ENCODE peak calls at places on chromosomes 11 and 22, in eight cellular contexts. V is RWPE1; Z is endothelial cell of umbilical vein; O is transverse colon; R is CD4-positive, alpha-beta T cell; C is choroid plexus epithelial cell; M is HL-60; S is GM12865. X is an unnamed sample.

GRCh38 chr22:30830907-30831306 is 136.2 kb downstream of the OSBP2 start:
- DNase-seq in V (peak), Z (peak), O (peak), R (no peak), C (peak), M (no peak), S (no peak), X (no peak)

GRCh38 chr11:63551889-63552266 is 11.3 kb downstream of the PLAAT2 start:
- DNase-seq in V (no peak), Z (no peak), O (no peak), R (no peak), C (no peak), M (no peak), S (no peak), X (no peak)

GRCh38 chr11:76637491-76638266 is 32.9 kb downstream of the LRRC32 start:
- DNase-seq in V (no peak), Z (peak), O (peak), R (no peak), C (no peak), M (peak), S (peak), X (no peak)

GRCh38 chr22:30887861-30888260 is 80.7 kb downstream of the MORC2 start:
- DNase-seq in V (no peak), Z (no peak), O (no peak), R (no peak), C (no peak), M (no peak), S (no peak), X (no peak)

GRCh38 chr11:81497202-81497804 is 1236.4 kb downstream of the FAM181B start:
- DNase-seq in V (peak), Z (peak), O (no peak), R (no peak), C (peak), M (peak), S (peak), X (no peak)

GRCh38 chr22:23478175-23478574 is 101.9 kb downstream of the IGLL1 start:
- DNase-seq in V (no peak), Z (no peak), O (no peak), R (no peak), C (peak), M (no peak), S (peak), X (no peak)

GRCh38 chr22:28769394-28770085 is 3.0 kb upstream of the CCDC117 start:
- DNase-seq in V (no peak), Z (no peak), O (no peak), R (no peak), C (no peak), M (no peak), S (no peak), X (no peak)

GRCh38 chr11:723120-723883 is 17.3 kb downstream of the EPS8L2 start:
- DNase-seq in V (no peak), Z (peak), O (peak), R (no peak), C (peak), M (peak), S (peak), X (no peak)

DNA sequence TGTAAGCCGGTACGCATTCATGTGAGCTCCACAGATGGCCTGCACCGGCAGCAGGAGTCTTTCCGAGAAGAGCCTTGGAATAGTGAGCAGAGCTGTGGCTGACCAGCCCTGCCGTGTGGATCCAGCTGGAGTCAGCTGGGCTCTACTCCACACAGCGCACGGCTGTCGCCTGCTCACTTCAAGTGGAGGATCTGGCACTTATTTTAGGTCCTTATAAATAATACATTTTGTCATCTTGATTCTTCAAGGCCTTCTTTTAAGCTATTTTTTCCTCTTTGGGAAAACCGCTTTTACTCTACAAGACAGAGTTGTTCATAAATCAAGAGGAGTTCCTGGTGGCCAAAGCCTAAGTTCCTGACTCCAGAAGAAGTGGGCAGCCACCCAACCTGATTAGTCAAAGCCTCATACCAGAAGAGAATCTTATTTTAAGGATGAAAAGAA is 93.8 kb downstream of the KCNC1 start:
- DNase-seq in V (no peak), Z (no peak), O (peak), R (no peak), C (no peak), M (no peak), S (no peak), X (no peak)
- TF ChIP-seq CTCF in V (no peak), Z (no peak), O (no peak), R (no peak), C (no peak), M (no peak), S (no peak), X (no peak)

DNA sequence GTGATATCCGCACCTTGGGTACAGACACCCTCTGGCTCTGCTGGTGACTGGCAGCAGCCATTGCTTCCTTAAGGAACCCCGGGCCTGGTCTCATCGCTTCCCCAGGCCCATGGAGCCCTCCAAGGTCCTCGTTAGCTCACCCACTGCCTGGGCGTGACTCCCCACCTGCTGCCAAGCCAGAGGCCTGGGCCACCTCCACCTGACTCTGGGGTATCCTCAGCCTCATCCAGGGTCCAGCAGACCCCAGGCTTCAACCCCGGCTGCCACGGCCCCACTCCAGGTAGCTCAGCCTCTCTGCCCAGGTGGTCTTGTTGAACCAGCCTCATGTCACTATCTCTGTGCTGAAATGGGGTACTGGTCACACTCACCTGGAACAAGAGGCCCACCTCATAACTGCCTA is 337.9 kb downstream of the BRD1 start:
- DNase-seq in V (no peak), Z (no peak), O (no peak), R (no peak), C (no peak), M (no peak), S (no peak), X (no peak)
- TF ChIP-seq CTCF in V (no peak), Z (no peak), O (no peak), R (no peak), C (no peak), M (no peak), S (no peak), X (no peak)

GRCh38 chr11:110434952-110435779 is 5.4 kb downstream of the FDX1 start:
- DNase-seq in V (no peak), Z (no peak), O (peak), R (no peak), C (no peak), M (no peak), S (peak), X (no peak)
- TF ChIP-seq CTCF in V (peak), Z (no peak), O (peak), R (no peak), C (peak), M (no peak), S (peak), X (no peak)

DNA sequence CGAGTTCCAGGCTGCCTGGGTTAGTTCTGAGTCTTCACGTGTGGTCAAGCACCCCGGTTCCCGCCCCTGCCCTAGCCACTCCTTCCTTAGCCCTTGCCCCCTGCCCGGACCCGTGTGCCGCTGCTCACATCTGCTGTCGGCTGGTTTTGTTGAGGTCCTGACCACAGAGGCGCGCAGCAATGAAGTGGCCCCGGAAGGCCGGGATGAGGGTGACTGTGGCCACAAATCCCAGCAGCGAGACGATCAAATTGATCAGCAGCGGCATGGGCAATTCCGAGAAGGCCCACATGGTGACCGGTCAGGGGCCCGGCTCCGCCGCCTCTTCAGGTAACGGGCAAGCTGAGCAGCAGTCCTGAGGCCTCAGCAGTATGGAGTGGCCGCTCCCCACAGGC is 290 bp downstream of the DPAGT1 start:
- DNase-seq in V (no peak), Z (no peak), O (peak), R (no peak), C (no peak), M (no peak), S (peak), X (no peak)
- TF ChIP-seq CTCF in V (no peak), Z (peak), O (no peak), R (no peak), C (no peak), M (no peak), S (no peak), X (no peak)

GRCh38 chr22:36252754-36253522 is at the start of gene APOL1:
- DNase-seq in V (no peak), Z (peak), O (peak), R (no peak), C (peak), M (no peak), S (peak), X (no peak)
- TF ChIP-seq CTCF in V (no peak), Z (no peak), O (no peak), R (no peak), C (no peak), M (no peak), S (no peak), X (no peak)

DNA sequence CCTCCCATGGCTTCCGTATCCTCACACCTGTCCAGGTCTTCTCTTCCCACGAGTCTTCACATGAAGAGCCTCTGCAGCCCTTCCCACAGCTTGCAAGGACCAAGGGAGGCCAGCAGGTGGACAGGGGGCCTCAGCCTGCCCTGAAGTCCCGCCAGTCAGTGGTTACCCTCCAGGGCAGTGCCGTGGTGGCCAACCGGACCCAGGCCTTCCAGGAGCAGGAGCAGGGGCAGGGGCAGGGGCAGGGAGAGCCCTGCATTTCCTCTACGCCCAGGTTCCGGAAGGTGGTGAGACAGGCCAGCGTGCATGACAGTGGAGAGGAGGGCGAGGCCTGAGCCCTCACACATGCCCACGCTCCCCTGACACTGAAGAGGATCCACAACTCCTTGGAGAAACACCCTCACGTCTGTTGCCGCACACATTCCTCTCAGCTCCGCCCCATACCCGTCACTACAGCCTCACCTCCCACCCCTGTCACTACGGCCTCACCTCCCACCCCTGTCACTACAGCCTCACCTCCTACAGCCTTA is 8.3 kb downstream of the SSH3 start:
- DNase-seq in V (no peak), Z (no peak), O (no peak), R (no peak), C (no peak), M (no peak), S (no peak), X (no peak)
- TF ChIP-seq CTCF in V (no peak), Z (no peak), O (no peak), R (no peak), C (peak), M (no peak), S (no peak), X (no peak)

GRCh38 chr11:11789735-11790369 is 51.9 kb upstream of the USP47 start:
- DNase-seq in V (peak), Z (peak), O (no peak), R (no peak), C (peak), M (peak), S (peak), X (no peak)
- TF ChIP-seq CTCF in V (peak), Z (peak), O (peak), R (peak), C (peak), M (peak), S (peak), X (peak)

DNA sequence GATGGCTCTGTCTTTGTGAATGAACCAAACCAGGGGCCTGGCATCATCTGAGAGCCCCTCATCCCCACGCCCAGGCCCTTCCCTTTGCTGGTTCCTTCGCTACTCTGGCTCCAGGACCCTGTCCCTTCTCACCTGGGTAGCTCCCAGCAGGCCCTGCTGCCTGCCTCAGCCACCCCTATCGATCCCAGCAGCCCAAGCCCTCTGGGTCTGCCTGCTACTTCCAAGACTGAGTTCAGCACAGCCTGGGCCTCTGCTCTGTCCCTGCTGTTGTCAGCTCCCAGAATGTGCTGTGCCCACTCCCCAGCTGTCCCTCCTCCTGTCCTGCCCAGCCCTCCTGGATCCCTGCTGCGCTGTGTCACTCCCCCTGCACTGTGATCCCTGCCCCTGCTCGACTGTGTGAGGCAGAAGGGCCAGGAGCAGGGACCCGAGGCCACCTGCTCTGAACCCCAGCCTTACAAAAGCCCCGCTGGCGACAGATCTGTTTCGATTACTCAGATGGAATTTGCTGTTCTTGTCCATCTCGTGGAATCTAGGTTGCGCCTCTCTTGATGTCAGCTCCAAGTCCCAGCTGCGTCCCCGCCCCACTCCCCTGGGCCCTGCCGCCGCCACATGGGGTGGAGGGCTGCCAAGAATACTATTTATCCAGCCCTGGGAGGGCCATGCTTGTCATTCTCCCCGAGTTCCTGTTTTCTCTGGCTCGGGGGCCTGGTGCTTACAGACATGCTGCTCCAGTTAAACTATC is 13.0 kb downstream of the MRPL21 start:
- DNase-seq in V (no peak), Z (peak), O (peak), R (no peak), C (peak), M (peak), S (no peak), X (no peak)
- TF ChIP-seq CTCF in V (no peak), Z (no peak), O (no peak), R (no peak), C (no peak), M (no peak), S (no peak), X (no peak)